ENCODE peak calls at places on chromosomes 7 and 10, in five cellular contexts. One of them, this sample, is unnamed.

GRCh38 chr10:59523843-59524242 is 161.5 kb upstream of the FAM13C start:
- DNase-seq in ovary: no peak
- DNase-seq in mucosa of descending colon: no peak
- DNase-seq in neural progenitor cell: no peak
- DNase-seq in CD8-positive, alpha-beta T cell: no peak
- DNase-seq in this sample: no peak

GRCh38 chr10:21285207-21285606 is 240.3 kb downstream of the SKIDA1 start:
- DNase-seq in ovary: no peak
- DNase-seq in mucosa of descending colon: no peak
- DNase-seq in neural progenitor cell: no peak
- DNase-seq in CD8-positive, alpha-beta T cell: no peak
- DNase-seq in this sample: no peak

GRCh38 chr7:158321056-158321700 is 266.4 kb downstream of the PTPRN2 start:
- DNase-seq in ovary: no peak
- DNase-seq in mucosa of descending colon: no peak
- DNase-seq in neural progenitor cell: no peak
- DNase-seq in CD8-positive, alpha-beta T cell: no peak
- DNase-seq in this sample: no peak

GRCh38 chr7:33108931-33109757 is at the start of gene RP9:
- DNase-seq in ovary: peak; percentile 66
- DNase-seq in mucosa of descending colon: peak; percentile 83
- DNase-seq in neural progenitor cell: peak; percentile 95
- DNase-seq in CD8-positive, alpha-beta T cell: peak; percentile 72
- DNase-seq in this sample: peak; percentile 74

GRCh38 chr7:117281562-117281961 is 41.3 kb downstream of the WNT2 start:
- DNase-seq in ovary: no peak
- DNase-seq in mucosa of descending colon: no peak
- DNase-seq in neural progenitor cell: no peak
- DNase-seq in CD8-positive, alpha-beta T cell: no peak
- DNase-seq in this sample: no peak

GRCh38 chr7:129969881-129970446 is 17.2 kb upstream of the UBE2H start:
- DNase-seq in ovary: no peak
- DNase-seq in mucosa of descending colon: peak; percentile 50
- DNase-seq in neural progenitor cell: no peak
- DNase-seq in CD8-positive, alpha-beta T cell: no peak
- DNase-seq in this sample: no peak

GRCh38 chr7:29457565-29457971 is 106.1 kb upstream of the PRR15 start:
- DNase-seq in ovary: no peak
- DNase-seq in mucosa of descending colon: no peak
- DNase-seq in neural progenitor cell: peak; percentile 18
- DNase-seq in CD8-positive, alpha-beta T cell: no peak
- DNase-seq in this sample: no peak

GRCh38 chr10:34651796-34652195 is 163.3 kb downstream of the PARD3 start:
- DNase-seq in ovary: no peak
- DNase-seq in mucosa of descending colon: no peak
- DNase-seq in neural progenitor cell: peak; percentile 35
- DNase-seq in CD8-positive, alpha-beta T cell: no peak
- DNase-seq in this sample: no peak

GRCh38 chr7:88795553-88795952 is at the start of gene TEX47:
- DNase-seq in ovary: no peak
- DNase-seq in mucosa of descending colon: no peak
- DNase-seq in neural progenitor cell: no peak
- DNase-seq in CD8-positive, alpha-beta T cell: no peak
- DNase-seq in this sample: no peak

GRCh38 chr7:116180302-116180701 is 30.0 kb upstream of the TES start:
- DNase-seq in ovary: no peak
- DNase-seq in mucosa of descending colon: no peak
- DNase-seq in neural progenitor cell: peak; percentile 61
- DNase-seq in CD8-positive, alpha-beta T cell: peak; percentile 16
- DNase-seq in this sample: no peak

GRCh38 chr7:4806983-4807625 is 31.7 kb downstream of the AP5Z1 start:
- DNase-seq in ovary: no peak
- DNase-seq in mucosa of descending colon: no peak
- DNase-seq in neural progenitor cell: no peak
- DNase-seq in CD8-positive, alpha-beta T cell: no peak
- DNase-seq in this sample: no peak

GRCh38 chr10:1674501-1674900 is 62.8 kb downstream of the ADARB2 start:
- DNase-seq in ovary: no peak
- DNase-seq in mucosa of descending colon: no peak
- DNase-seq in neural progenitor cell: no peak
- DNase-seq in CD8-positive, alpha-beta T cell: no peak
- DNase-seq in this sample: no peak

GRCh38 chr7:41984888-41985287 is 252.1 kb downstream of the GLI3 start:
- DNase-seq in ovary: no peak
- DNase-seq in mucosa of descending colon: no peak
- DNase-seq in neural progenitor cell: no peak
- DNase-seq in CD8-positive, alpha-beta T cell: no peak
- DNase-seq in this sample: no peak

GRCh38 chr10:22420787-22421517 is 75.7 kb downstream of the SPAG6 start:
- DNase-seq in ovary: no peak
- DNase-seq in mucosa of descending colon: no peak
- DNase-seq in neural progenitor cell: no peak
- DNase-seq in CD8-positive, alpha-beta T cell: no peak
- DNase-seq in this sample: no peak

GRCh38 chr10:1522237-1522636 is 215.1 kb downstream of the ADARB2 start:
- DNase-seq in ovary: no peak
- DNase-seq in mucosa of descending colon: no peak
- DNase-seq in neural progenitor cell: peak; percentile 16
- DNase-seq in CD8-positive, alpha-beta T cell: no peak
- DNase-seq in this sample: no peak

GRCh38 chr10:77392851-77393250 is 244.8 kb downstream of the KCNMA1 start:
- DNase-seq in ovary: no peak
- DNase-seq in mucosa of descending colon: no peak
- DNase-seq in neural progenitor cell: no peak
- DNase-seq in CD8-positive, alpha-beta T cell: no peak
- DNase-seq in this sample: no peak

GRCh38 chr7:3879337-3880054 is 578.4 kb downstream of the SDK1 start:
- DNase-seq in ovary: no peak
- DNase-seq in mucosa of descending colon: no peak
- DNase-seq in neural progenitor cell: no peak
- DNase-seq in CD8-positive, alpha-beta T cell: no peak
- DNase-seq in this sample: no peak

GRCh38 chr7:115953554-115954248 is 76.9 kb downstream of the TFEC start:
- DNase-seq in ovary: no peak
- DNase-seq in mucosa of descending colon: no peak
- DNase-seq in neural progenitor cell: no peak
- DNase-seq in CD8-positive, alpha-beta T cell: no peak
- DNase-seq in this sample: no peak

GRCh38 chr10:62540389-62540788 is 166.2 kb downstream of the ZNF365 start:
- DNase-seq in ovary: no peak
- DNase-seq in mucosa of descending colon: no peak
- DNase-seq in neural progenitor cell: no peak
- DNase-seq in CD8-positive, alpha-beta T cell: no peak
- DNase-seq in this sample: no peak

GRCh38 chr7:39741942-39742623 is 118.7 kb downstream of the RALA start:
- DNase-seq in ovary: no peak
- DNase-seq in mucosa of descending colon: peak; percentile 84
- DNase-seq in neural progenitor cell: peak; percentile 78
- DNase-seq in CD8-positive, alpha-beta T cell: peak; percentile 44
- DNase-seq in this sample: no peak
- TF ChIP-seq CTCF in ovary: no peak
- TF ChIP-seq CTCF in mucosa of descending colon: peak; percentile 53
- TF ChIP-seq CTCF in neural progenitor cell: peak; percentile 71
- TF ChIP-seq CTCF in CD8-positive, alpha-beta T cell: peak; percentile 55
- TF ChIP-seq CTCF in this sample: peak; percentile 18

GRCh38 chr7:149838224-149838991 is at the start of gene ZNF862:
- DNase-seq in ovary: peak; percentile 98
- DNase-seq in mucosa of descending colon: peak; percentile 98
- DNase-seq in neural progenitor cell: peak; percentile 99
- DNase-seq in CD8-positive, alpha-beta T cell: peak; percentile 96
- DNase-seq in this sample: peak; percentile 99
- TF ChIP-seq CTCF in ovary: no peak
- TF ChIP-seq CTCF in mucosa of descending colon: no peak
- TF ChIP-seq CTCF in neural progenitor cell: no peak
- TF ChIP-seq CTCF in CD8-positive, alpha-beta T cell: no peak
- TF ChIP-seq CTCF in this sample: no peak

GRCh38 chr10:110336111-110336721 is 31.5 kb upstream of the SMNDC1 start:
- DNase-seq in ovary: peak; percentile 30
- DNase-seq in mucosa of descending colon: no peak
- DNase-seq in neural progenitor cell: peak; percentile 78
- DNase-seq in CD8-positive, alpha-beta T cell: no peak
- DNase-seq in this sample: no peak
- TF ChIP-seq CTCF in ovary: no peak
- TF ChIP-seq CTCF in mucosa of descending colon: no peak
- TF ChIP-seq CTCF in neural progenitor cell: peak; percentile 28
- TF ChIP-seq CTCF in CD8-positive, alpha-beta T cell: no peak
- TF ChIP-seq CTCF in this sample: no peak

DNA sequence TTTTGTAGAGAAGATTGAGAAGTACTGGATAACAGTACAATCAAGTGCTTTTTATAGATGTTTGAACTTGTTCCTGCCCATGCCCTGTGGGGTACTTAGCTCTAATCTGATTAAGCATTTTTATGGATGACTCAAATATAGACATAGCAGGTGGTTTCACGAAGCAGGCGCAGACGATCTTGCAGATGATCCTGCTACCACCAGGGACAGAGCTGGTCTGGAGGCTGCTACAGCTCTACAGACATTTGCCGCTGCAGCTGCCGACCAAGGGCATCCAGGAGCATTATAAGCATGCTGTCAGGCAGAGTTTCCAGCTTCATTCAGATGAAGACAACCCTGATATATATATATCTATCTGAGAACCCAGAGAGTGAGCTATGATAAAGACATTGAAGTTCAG is 650.4 kb downstream of the NXPH1 start:
- DNase-seq in ovary: no peak
- DNase-seq in mucosa of descending colon: no peak
- DNase-seq in neural progenitor cell: no peak
- DNase-seq in CD8-positive, alpha-beta T cell: no peak
- DNase-seq in this sample: no peak
- TF ChIP-seq CTCF in ovary: no peak
- TF ChIP-seq CTCF in mucosa of descending colon: no peak
- TF ChIP-seq CTCF in neural progenitor cell: no peak
- TF ChIP-seq CTCF in CD8-positive, alpha-beta T cell: no peak
- TF ChIP-seq CTCF in this sample: no peak